ENCODE peak calls at places on chromosomes 7 and 10, in nine cellular contexts. W, X, E, Q, H, S, R, F and O are unnamed samples.

GRCh38 chr10:14019983-14020668 is 310.6 kb downstream of the FRMD4A start:
- DNase-seq in W (no peak), F (no peak), H (no peak), Q (no peak), S (no peak), X (no peak), E (no peak), R (no peak), O (no peak)

GRCh38 chr7:37916017-37916672 is 472 bp downstream of the SFRP4 start:
- DNase-seq in R (peak; percentile 66), F (no peak), S (peak; percentile 73), H (no peak), E (no peak), W (no peak), X (no peak), Q (no peak), O (no peak)

GRCh38 chr10:18133046-18133445 is 7.2 kb upstream of the CACNB2 start:
- DNase-seq in W (no peak), R (no peak), E (no peak), X (no peak), H (no peak), F (no peak), S (no peak), Q (no peak), O (no peak)

GRCh38 chr7:100691676-100692577 is 2.1 kb downstream of the GIGYF1 start:
- DNase-seq in R (peak; percentile 87), X (peak; percentile 77), Q (peak; percentile 84), W (peak; percentile 73), E (peak; percentile 78), F (no peak), H (peak; percentile 62), S (peak; percentile 96), O (peak; percentile 70)

GRCh38 chr7:127635659-127636285 is 16.2 kb upstream of the SND1 start:
- DNase-seq in W (no peak), S (no peak), Q (no peak), E (no peak), R (no peak), X (no peak), H (no peak), F (no peak), O (no peak)

GRCh38 chr7:97104719-97105129 is 12.8 kb upstream of the SDHAF3 start:
- DNase-seq in H (peak; percentile 83), Q (peak; percentile 76), E (peak; percentile 75), S (peak; percentile 97), R (peak; percentile 84), F (peak; percentile 87), X (peak; percentile 76), W (peak; percentile 74), O (peak; percentile 26)

GRCh38 chr10:28561531-28561930 is 28.6 kb downstream of the WAC start:
- DNase-seq in W (no peak), F (no peak), X (no peak), E (no peak), Q (no peak), R (no peak), S (peak; percentile 67), H (no peak), O (no peak)

GRCh38 chr10:28343987-28344895 is 41.4 kb upstream of the MPP7 start:
- DNase-seq in H (no peak), S (no peak), Q (no peak), R (no peak), W (no peak), X (no peak), F (no peak), E (no peak), O (no peak)

GRCh38 chr7:29988391-29989256 is 977 bp downstream of the SCRN1 start:
- DNase-seq in E (peak; percentile 51), F (peak; percentile 83), X (no peak), R (peak; percentile 68), W (peak; percentile 91), Q (peak; percentile 72), S (peak; percentile 83), H (peak; percentile 57), O (no peak)

GRCh38 chr10:119620771-119621384 is 24.1 kb upstream of the TIAL1 start:
- DNase-seq in H (no peak), X (no peak), R (no peak), E (no peak), S (no peak), Q (no peak), F (no peak), W (no peak), O (no peak)

GRCh38 chr10:5531558-5532230 is 6.9 kb downstream of the CALML3 start:
- DNase-seq in S (peak; percentile 24), F (peak; percentile 49), X (peak; percentile 15), H (no peak), W (no peak), R (no peak), Q (no peak), E (no peak), O (no peak)

GRCh38 chr7:122588621-122589020 is 110.3 kb downstream of the RNF133 start:
- DNase-seq in X (no peak), E (peak; percentile 69), W (no peak), H (no peak), F (no peak), S (no peak), R (no peak), Q (peak; percentile 8), O (no peak)

GRCh38 chr10:86366902-86367338 is 325 bp upstream of the GRID1 start:
- DNase-seq in W (no peak), S (no peak), X (no peak), F (peak; percentile 78), E (no peak), Q (peak; percentile 18), H (no peak), R (peak; percentile 33), O (no peak)

GRCh38 chr7:29337628-29338116 is 143.1 kb downstream of the CHN2 start:
- DNase-seq in X (no peak), H (no peak), R (no peak), S (no peak), E (no peak), F (no peak), W (peak; percentile 56), Q (no peak), O (peak; percentile 2)

GRCh38 chr7:2544541-2545188 is 10.7 kb downstream of the BRAT1 start:
- DNase-seq in X (no peak), Q (no peak), F (no peak), W (no peak), H (no peak), E (no peak), R (no peak), S (no peak), O (no peak)

DNA sequence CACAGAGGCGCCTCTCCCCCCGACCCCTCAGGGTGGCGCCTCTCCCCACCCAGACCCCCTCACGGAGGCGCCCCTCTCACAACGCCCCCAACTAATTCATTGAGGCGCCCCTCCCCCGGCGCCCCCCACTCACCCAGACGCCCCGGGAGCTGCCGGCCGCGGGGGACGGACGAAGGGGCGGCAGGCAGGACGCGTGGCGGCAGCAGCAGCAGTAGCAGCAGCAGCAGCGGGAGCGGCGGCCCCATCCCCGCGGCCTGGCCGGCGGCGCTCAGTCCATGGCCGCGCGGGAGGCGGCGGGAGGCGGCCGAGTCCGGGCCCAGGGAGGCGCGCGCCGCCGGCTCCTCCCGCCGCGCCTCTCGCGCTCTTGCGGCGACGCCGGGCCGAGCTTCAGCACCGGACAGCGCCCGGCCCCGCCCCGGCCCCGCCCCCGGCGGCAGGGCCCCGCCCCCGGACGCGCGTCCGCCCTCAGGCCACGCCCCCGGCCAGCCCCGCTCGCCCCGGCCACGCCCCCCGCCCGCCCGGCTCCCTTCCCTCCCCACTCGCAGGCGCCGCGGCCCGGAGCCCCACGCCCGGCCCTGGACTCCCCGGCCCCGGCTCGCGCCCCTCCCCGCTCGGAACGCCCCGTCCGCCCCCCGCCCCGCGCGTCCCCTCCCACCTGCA is at the start of gene PTPRN2:
- DNase-seq in H (no peak), S (peak; percentile 89), R (peak; percentile 80), X (peak; percentile 69), W (peak; percentile 22), Q (peak; percentile 84), E (peak; percentile 41), F (no peak), O (peak; percentile 44)
- H3K4me3 ChIP-seq in H (peak within 1 kb of the TSS; percentile 38), S (no peak within 1 kb of the TSS), R (peak within 1 kb of the TSS; percentile 32), X (peak within 1 kb of the TSS; percentile 18), W (peak within 1 kb of the TSS; percentile 45), Q (peak within 1 kb of the TSS; percentile 65), E (no peak within 1 kb of the TSS), F (peak within 1 kb of the TSS; percentile 47), O (peak within 1 kb of the TSS; percentile 22)

DNA sequence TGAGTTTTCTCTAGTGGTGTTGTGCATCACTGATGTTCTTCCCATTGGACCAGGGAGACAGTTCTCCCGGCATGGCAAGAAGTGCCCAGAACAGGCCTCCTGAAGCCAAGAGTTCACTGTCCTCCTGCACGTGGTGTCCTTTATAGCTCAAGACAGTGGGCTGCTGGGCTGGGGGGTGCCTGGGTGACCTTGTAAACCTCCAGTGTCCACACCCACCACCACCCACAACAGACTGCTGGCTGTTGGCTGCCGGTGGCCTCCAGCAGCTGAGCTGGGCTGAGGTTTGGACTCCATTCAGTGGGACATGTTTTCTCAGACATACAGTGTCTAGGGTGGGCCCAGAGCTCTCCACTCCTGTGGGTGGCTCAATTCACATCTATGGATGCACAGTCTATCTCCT is 42.2 kb downstream of the HK1 start:
- DNase-seq in W (no peak), R (no peak), X (no peak), F (no peak), E (no peak), S (no peak), H (no peak), Q (no peak), O (no peak)
- H3K27ac ChIP-seq in W (no peak overlapping the region), R (no peak overlapping the region), X (peak overlapping the region; percentile 92), F (peak overlapping the region; percentile 96), E (no peak overlapping the region), S (no peak overlapping the region), H (no peak overlapping the region), Q (peak overlapping the region; percentile 74), O (peak overlapping the region; percentile 84)

GRCh38 chr7:522938-523289 is 3.3 kb upstream of the PDGFA start:
- DNase-seq in F (no peak), S (no peak), X (no peak), W (no peak), H (no peak), R (no peak), E (no peak), Q (no peak), O (no peak)

GRCh38 chr7:525740-526139 is 6.1 kb upstream of the PDGFA start:
- DNase-seq in E (peak; percentile 41), H (no peak), X (no peak), S (no peak), R (no peak), W (no peak), F (no peak), Q (peak; percentile 55), O (no peak)

GRCh38 chr7:522071-522937 is 2.7 kb upstream of the PDGFA start:
- DNase-seq in X (no peak), S (peak; percentile 73), W (peak; percentile 73), E (peak; percentile 37), R (peak; percentile 69), Q (peak; percentile 60), F (no peak), H (no peak), O (no peak)

GRCh38 chr7:524800-525199 is 5.2 kb upstream of the PDGFA start:
- DNase-seq in W (no peak), Q (no peak), X (no peak), F (no peak), H (no peak), R (no peak), S (no peak), E (no peak), O (no peak)

GRCh38 chr7:523436-524336 is 4.0 kb upstream of the PDGFA start:
- DNase-seq in W (no peak), S (no peak), Q (no peak), E (no peak), X (no peak), H (no peak), R (no peak), F (no peak), O (no peak)
- H3K4me3 ChIP-seq in W (no peak overlapping the region), S (no peak overlapping the region), Q (no peak overlapping the region), E (no peak overlapping the region), X (no peak overlapping the region), H (no peak overlapping the region), R (no peak overlapping the region), F (no peak overlapping the region), O (no peak overlapping the region)

GRCh38 chr10:79244068-79244442 is 103.2 kb upstream of the PPIF start:
- DNase-seq in F (no peak), R (no peak), E (no peak), Q (no peak), X (no peak), H (no peak), S (no peak), W (no peak), O (no peak)
- H3K27ac ChIP-seq in F (peak overlapping the region; percentile 83), R (peak overlapping the region; percentile 33), E (no peak overlapping the region), Q (peak overlapping the region; percentile 90), X (peak overlapping the region; percentile 45), H (peak overlapping the region; percentile 94), S (no peak overlapping the region), W (no peak overlapping the region), O (no peak overlapping the region)